ENCODE peak calls at places on chromosomes 3 and 15, in five cellular contexts. One of them, this sample, is unnamed.

GRCh38 chr3:11514191-11514770 is 129.4 kb downstream of the VGLL4 start:
- DNase-seq in stimulated activated CD4-positive, alpha-beta T cell treated with anti-CD3 and anti-CD28 coated beads, Interleukin-1b, Interleukin-23, amount 100 ng/mL, for 24 hours: no peak
- DNase-seq in RPMI7951: peak; percentile 95
- DNase-seq in cardiac muscle cell: no peak
- DNase-seq in NCI-H510A treated with DMSO at 0.1 percent for 48 hours: peak; percentile 24
- DNase-seq in this sample: no peak

GRCh38 chr3:41898631-41899030 is 63.3 kb downstream of the ULK4 start:
- DNase-seq in stimulated activated CD4-positive, alpha-beta T cell treated with anti-CD3 and anti-CD28 coated beads, Interleukin-1b, Interleukin-23, amount 100 ng/mL, for 24 hours: no peak
- DNase-seq in RPMI7951: no peak
- DNase-seq in cardiac muscle cell: no peak
- DNase-seq in NCI-H510A treated with DMSO at 0.1 percent for 48 hours: no peak
- DNase-seq in this sample: no peak

GRCh38 chr3:12658593-12659058 is 5.3 kb downstream of the RAF1 start:
- DNase-seq in stimulated activated CD4-positive, alpha-beta T cell treated with anti-CD3 and anti-CD28 coated beads, Interleukin-1b, Interleukin-23, amount 100 ng/mL, for 24 hours: no peak
- DNase-seq in RPMI7951: peak; percentile 85
- DNase-seq in cardiac muscle cell: peak; percentile 45
- DNase-seq in NCI-H510A treated with DMSO at 0.1 percent for 48 hours: no peak
- DNase-seq in this sample: no peak

GRCh38 chr3:187336322-187336721 is 31.9 kb upstream of the RTP4 start:
- DNase-seq in stimulated activated CD4-positive, alpha-beta T cell treated with anti-CD3 and anti-CD28 coated beads, Interleukin-1b, Interleukin-23, amount 100 ng/mL, for 24 hours: no peak
- DNase-seq in RPMI7951: no peak
- DNase-seq in cardiac muscle cell: no peak
- DNase-seq in NCI-H510A treated with DMSO at 0.1 percent for 48 hours: no peak
- DNase-seq in this sample: no peak

GRCh38 chr3:56309465-56309864 is 158.8 kb downstream of the ERC2 start:
- DNase-seq in stimulated activated CD4-positive, alpha-beta T cell treated with anti-CD3 and anti-CD28 coated beads, Interleukin-1b, Interleukin-23, amount 100 ng/mL, for 24 hours: no peak
- DNase-seq in RPMI7951: no peak
- DNase-seq in cardiac muscle cell: no peak
- DNase-seq in NCI-H510A treated with DMSO at 0.1 percent for 48 hours: peak; percentile 3
- DNase-seq in this sample: no peak

GRCh38 chr3:18153571-18154173 is 271.5 kb downstream of the SATB1 start:
- DNase-seq in stimulated activated CD4-positive, alpha-beta T cell treated with anti-CD3 and anti-CD28 coated beads, Interleukin-1b, Interleukin-23, amount 100 ng/mL, for 24 hours: no peak
- DNase-seq in RPMI7951: peak; percentile 78
- DNase-seq in cardiac muscle cell: no peak
- DNase-seq in NCI-H510A treated with DMSO at 0.1 percent for 48 hours: no peak
- DNase-seq in this sample: no peak

GRCh38 chr3:86793786-86794185 is 197.2 kb downstream of the VGLL3 start:
- DNase-seq in stimulated activated CD4-positive, alpha-beta T cell treated with anti-CD3 and anti-CD28 coated beads, Interleukin-1b, Interleukin-23, amount 100 ng/mL, for 24 hours: no peak
- DNase-seq in RPMI7951: peak; percentile 94
- DNase-seq in cardiac muscle cell: peak; percentile 28
- DNase-seq in NCI-H510A treated with DMSO at 0.1 percent for 48 hours: no peak
- DNase-seq in this sample: no peak

GRCh38 chr3:196660381-196661166 is 21.1 kb downstream of the NRROS start:
- DNase-seq in stimulated activated CD4-positive, alpha-beta T cell treated with anti-CD3 and anti-CD28 coated beads, Interleukin-1b, Interleukin-23, amount 100 ng/mL, for 24 hours: no peak
- DNase-seq in RPMI7951: no peak
- DNase-seq in cardiac muscle cell: no peak
- DNase-seq in NCI-H510A treated with DMSO at 0.1 percent for 48 hours: peak; percentile 83
- DNase-seq in this sample: no peak

GRCh38 chr3:132352556-132353143 is 35.4 kb downstream of the ACP3 start:
- DNase-seq in stimulated activated CD4-positive, alpha-beta T cell treated with anti-CD3 and anti-CD28 coated beads, Interleukin-1b, Interleukin-23, amount 100 ng/mL, for 24 hours: peak; percentile 44
- DNase-seq in RPMI7951: peak; percentile 68
- DNase-seq in cardiac muscle cell: peak; percentile 84
- DNase-seq in NCI-H510A treated with DMSO at 0.1 percent for 48 hours: peak; percentile 62
- DNase-seq in this sample: peak; percentile 54

GRCh38 chr15:100005013-100005412 is 271.8 kb upstream of the LYSMD4 start:
- DNase-seq in stimulated activated CD4-positive, alpha-beta T cell treated with anti-CD3 and anti-CD28 coated beads, Interleukin-1b, Interleukin-23, amount 100 ng/mL, for 24 hours: no peak
- DNase-seq in RPMI7951: peak; percentile 81
- DNase-seq in cardiac muscle cell: no peak
- DNase-seq in NCI-H510A treated with DMSO at 0.1 percent for 48 hours: no peak
- DNase-seq in this sample: no peak

GRCh38 chr15:82531496-82532382 is 8.5 kb downstream of the RPS17 start:
- DNase-seq in stimulated activated CD4-positive, alpha-beta T cell treated with anti-CD3 and anti-CD28 coated beads, Interleukin-1b, Interleukin-23, amount 100 ng/mL, for 24 hours: no peak
- DNase-seq in RPMI7951: no peak
- DNase-seq in cardiac muscle cell: no peak
- DNase-seq in NCI-H510A treated with DMSO at 0.1 percent for 48 hours: no peak
- DNase-seq in this sample: no peak

GRCh38 chr3:187014417-187014864 is 84.1 kb downstream of the ST6GAL1 start:
- DNase-seq in stimulated activated CD4-positive, alpha-beta T cell treated with anti-CD3 and anti-CD28 coated beads, Interleukin-1b, Interleukin-23, amount 100 ng/mL, for 24 hours: no peak
- DNase-seq in RPMI7951: no peak
- DNase-seq in cardiac muscle cell: no peak
- DNase-seq in NCI-H510A treated with DMSO at 0.1 percent for 48 hours: no peak
- DNase-seq in this sample: no peak

GRCh38 chr3:117898722-117899121 is 1135.9 kb downstream of the IGSF11 start:
- DNase-seq in stimulated activated CD4-positive, alpha-beta T cell treated with anti-CD3 and anti-CD28 coated beads, Interleukin-1b, Interleukin-23, amount 100 ng/mL, for 24 hours: no peak
- DNase-seq in RPMI7951: no peak
- DNase-seq in cardiac muscle cell: no peak
- DNase-seq in NCI-H510A treated with DMSO at 0.1 percent for 48 hours: no peak
- DNase-seq in this sample: no peak

GRCh38 chr3:127485396-127486170 is 105.0 kb downstream of the TPRA1 start:
- DNase-seq in stimulated activated CD4-positive, alpha-beta T cell treated with anti-CD3 and anti-CD28 coated beads, Interleukin-1b, Interleukin-23, amount 100 ng/mL, for 24 hours: no peak
- DNase-seq in RPMI7951: peak; percentile 83
- DNase-seq in cardiac muscle cell: no peak
- DNase-seq in NCI-H510A treated with DMSO at 0.1 percent for 48 hours: no peak
- DNase-seq in this sample: no peak

This sample was measured in Jurkat, Clone E6-1.